ENCODE peak calls at places on chromosomes 3 and 15, in four cellular contexts. O is mesendoderm; X is naive thymus-derived CD4-positive, alpha-beta T cell; P is neural progenitor cell. C is an unnamed sample. For H3K36me3 and H3K27me3, the result is how much of the 10 kb centered on the place peaks cover.

GRCh38 chr3:87088984-87089841 is 98.3 kb upstream of the VGLL3 start:
- DNase-seq in O (no peak), X (no peak), P (peak), C (peak)

GRCh38 chr3:104066658-104067057 is 1300.1 kb upstream of the ALCAM start:
- DNase-seq in O (peak), X (no peak), P (no peak), C (no peak)

GRCh38 chr3:168977696-168978374 is 685.7 kb downstream of the MECOM start:
- DNase-seq in O (no peak), X (no peak), P (no peak), C (peak)

GRCh38 chr3:42028474-42028873 is 62.7 kb upstream of the TRAK1 start:
- DNase-seq in O (no peak), X (no peak), P (no peak), C (no peak)

GRCh38 chr15:72472907-72473669 is 1.0 kb upstream of the ARIH1 start:
- DNase-seq in O (peak), X (peak), P (no peak), C (no peak)

GRCh38 chr3:191435981-191436380 is 25.0 kb upstream of the PYDC2 start:
- DNase-seq in O (no peak), X (no peak), P (no peak), C (no peak)

GRCh38 chr3:105521803-105522202 is 155.1 kb downstream of the ALCAM start:
- DNase-seq in O (no peak), X (no peak), P (no peak), C (no peak)

GRCh38 chr3:54891540-54891897 is 36.3 kb downstream of the LRTM1 start:
- DNase-seq in O (peak), X (no peak), P (peak), C (peak)

GRCh38 chr15:35068861-35069260 is 16.2 kb downstream of the NANOGP8 start:
- DNase-seq in O (no peak), X (no peak), P (no peak), C (no peak)

GRCh38 chr3:104005815-104006214 is 1360.9 kb upstream of the ALCAM start:
- DNase-seq in O (no peak), X (no peak), P (no peak), C (no peak)

GRCh38 chr3:159637895-159638542 is 350.6 kb upstream of the IL12A start:
- DNase-seq in O (no peak), X (no peak), P (no peak), C (no peak)

GRCh38 chr3:12194209-12194608 is 35.5 kb upstream of the TIMP4 start:
- DNase-seq in O (no peak), X (no peak), P (no peak), C (no peak)

GRCh38 chr15:76059320-76060097 is at the start of gene TMEM266:
- DNase-seq in O (peak), X (peak), P (peak), C (peak)

GRCh38 chr3:100518983-100519382 is 26.6 kb downstream of the TMEM45A start:
- DNase-seq in O (no peak), X (no peak), P (no peak), C (no peak)

GRCh38 chr3:158167737-158168469 is 58.0 kb downstream of the RSRC1 start:
- DNase-seq in O (peak), X (no peak), P (no peak), C (peak)

GRCh38 chr3:152470893-152471292 is 202.2 kb downstream of the MBNL1 start:
- DNase-seq in O (peak), X (no peak), P (no peak), C (no peak)

GRCh38 chr3:40800343-40800742 is 275.6 kb downstream of the ZNF621 start:
- DNase-seq in O (peak), X (no peak), P (peak), C (peak)

GRCh38 chr15:55868707-55869106 is 124.7 kb downstream of the NEDD4 start:
- DNase-seq in O (no peak), X (no peak), P (no peak), C (no peak)

GRCh38 chr3:41997702-41998551 is 36.0 kb upstream of the ULK4 start:
- DNase-seq in O (peak), X (no peak), P (peak), C (no peak)

GRCh38 chr15:66946578-66947164 is 118.7 kb upstream of the SMAD3 start:
- DNase-seq in O (peak), X (peak), P (peak), C (peak)

GRCh38 chr15:77599357-77599756 is 33.4 kb downstream of the LINGO1 start:
- DNase-seq in O (no peak), X (no peak), P (no peak), C (no peak)

GRCh38 chr15:101063212-101063611 is 144.1 kb downstream of the LRRK1 start:
- DNase-seq in O (no peak), X (no peak), P (peak), C (no peak)

GRCh38 chr3:114417682-114418081 is 123.9 kb downstream of the TIGIT start:
- DNase-seq in O (no peak), X (no peak), P (no peak), C (no peak)

GRCh38 chr3:134149286-134149685 is 101.4 kb downstream of the RYK start:
- DNase-seq in O (no peak), X (no peak), P (no peak), C (no peak)

GRCh38 chr15:100338971-100339444 is 2.8 kb downstream of the ADAMTS17 start:
- DNase-seq in O (peak), X (peak), P (peak), C (peak)

GRCh38 chr15:57727031-57727430 is 20.5 kb downstream of the POLR2M start:
- DNase-seq in O (no peak), X (no peak), P (no peak), C (peak)

GRCh38 chr15:29070471-29071192 is 184.9 kb downstream of the APBA2 start:
- DNase-seq in O (no peak), X (no peak), P (no peak), C (no peak)

GRCh38 chr3:72310028-72310987 is 525.4 kb upstream of the PROK2 start:
- DNase-seq in O (no peak), X (peak), P (no peak), C (peak)

GRCh38 chr15:26716069-26716468 is 56.8 kb downstream of the GABRB3 start:
- DNase-seq in O (no peak), X (no peak), P (no peak), C (no peak)

GRCh38 chr15:39000008-39000734 is 435.6 kb upstream of the RASGRP1 start:
- DNase-seq in O (no peak), X (no peak), P (no peak), C (no peak)

GRCh38 chr3:183822631-183823030 is 2.7 kb downstream of the MAP6D1 start:
- DNase-seq in O (peak), X (no peak), P (peak), C (no peak)

GRCh38 chr15:98124576-98124975 is 164.1 kb downstream of the ARRDC4 start:
- DNase-seq in O (no peak), X (no peak), P (no peak), C (peak)

DNA sequence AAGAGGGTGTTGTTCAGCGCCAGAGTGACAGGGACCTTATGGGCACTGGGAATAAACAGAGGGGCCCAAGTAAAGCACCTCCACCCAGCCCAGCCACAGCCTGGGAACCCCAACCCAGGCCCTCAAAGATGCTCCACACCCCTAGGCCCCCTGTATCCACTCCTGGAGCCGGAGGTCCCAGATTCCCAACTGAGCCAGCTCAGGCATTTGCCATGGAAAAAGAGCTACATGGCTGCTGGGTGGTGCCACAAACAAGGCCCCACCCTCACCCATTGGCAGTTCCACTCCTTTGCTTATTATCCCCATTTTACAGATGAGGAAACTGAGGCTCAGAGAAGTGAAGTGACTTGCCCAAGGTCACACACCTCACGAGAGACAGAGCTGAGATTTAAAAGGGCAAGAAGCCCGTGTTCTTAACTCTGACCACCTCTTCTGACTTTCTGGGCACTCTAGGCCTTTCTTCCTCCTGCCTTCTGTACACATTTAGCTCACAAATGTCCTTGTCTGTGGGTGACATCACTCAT is 16.9 kb downstream of the ANPEP start:
- DNase-seq in O (no peak), X (no peak), P (peak), C (no peak)
- H3K36me3 ChIP-seq in O (under half), X (under half), P (under half), C (half or more)

GRCh38 chr15:63606333-63606732 is 9.1 kb downstream of the FBXL22 start:
- DNase-seq in O (no peak), X (no peak), P (no peak), C (no peak)
- H3K4me3 ChIP-seq in O (no peak), X (peak), P (no peak), C (no peak)

GRCh38 chr3:127420825-127421224 is 133.0 kb upstream of the PRR20G start:
- DNase-seq in O (peak), X (no peak), P (peak), C (no peak)

GRCh38 chr3:127423856-127424765 is 136.3 kb upstream of the PRR20G start:
- DNase-seq in O (no peak), X (no peak), P (no peak), C (no peak)

GRCh38 chr3:127420355-127420655 is 132.5 kb upstream of the PRR20G start:
- DNase-seq in O (no peak), X (no peak), P (no peak), C (no peak)

GRCh38 chr3:127422663-127423375 is 135.0 kb upstream of the PRR20G start:
- DNase-seq in O (no peak), X (no peak), P (peak), C (no peak)

GRCh38 chr3:127421943-127422662 is 134.3 kb upstream of the PRR20G start:
- DNase-seq in O (no peak), X (no peak), P (no peak), C (no peak)
- H3K27me3 ChIP-seq in O (under half), X (under half), P (under half), C (under half)

DNA sequence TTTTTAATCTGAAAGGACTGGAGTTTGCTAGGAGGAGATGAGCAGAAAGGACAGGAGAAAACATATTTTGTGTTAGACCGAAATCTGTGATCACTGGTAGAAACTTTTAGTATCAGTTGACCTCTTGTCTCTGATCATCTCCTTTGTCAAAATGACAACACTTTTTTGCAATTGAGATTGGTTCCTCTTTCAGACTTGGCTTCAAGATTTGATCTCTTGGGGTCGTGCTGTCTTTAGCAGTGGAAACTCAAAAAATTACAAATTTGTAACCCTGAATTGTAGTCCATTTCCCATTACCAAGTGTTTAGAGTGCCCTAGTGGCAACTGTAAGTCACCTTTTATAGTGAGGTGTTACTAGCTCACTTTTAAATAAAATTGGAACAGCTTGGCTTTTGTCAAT is 107.4 kb downstream of the KLHL25 start:
- DNase-seq in O (no peak), X (no peak), P (no peak), C (no peak)
- H3K36me3 ChIP-seq in O (under half), X (under half), P (under half), C (under half)

GRCh38 chr3:10012106-10012505 is 14.1 kb upstream of the FANCD2 start:
- DNase-seq in O (no peak), X (no peak), P (no peak), C (no peak)

GRCh38 chr3:10008588-10009344 is 17.5 kb upstream of the FANCD2 start:
- DNase-seq in O (peak), X (peak), P (peak), C (peak)

GRCh38 chr3:10011644-10012043 is 14.6 kb upstream of the FANCD2 start:
- DNase-seq in O (no peak), X (no peak), P (no peak), C (peak)

GRCh38 chr3:10007126-10007782 is 19.0 kb upstream of the FANCD2 start:
- DNase-seq in O (no peak), X (no peak), P (no peak), C (no peak)

GRCh38 chr3:10010546-10011465 is 15.4 kb upstream of the FANCD2 start:
- DNase-seq in O (peak), X (peak), P (peak), C (peak)
- H3K4me3 ChIP-seq in O (peak), X (peak), P (peak), C (peak)

GRCh38 chr15:60000113-60000823 is 3.8 kb upstream of the FOXB1 start:
- DNase-seq in O (peak), X (no peak), P (peak), C (no peak)
- H3K27me3 ChIP-seq in O (under half), X (half or more), P (half or more), C (half or more)

GRCh38 chr3:121483290-121483689 is 62.5 kb downstream of the POLQ start:
- DNase-seq in O (peak), X (peak), P (no peak), C (no peak)

GRCh38 chr3:121477589-121477988 is 68.2 kb downstream of the POLQ start:
- DNase-seq in O (peak), X (no peak), P (no peak), C (peak)

GRCh38 chr3:121488628-121489027 is 57.2 kb downstream of the POLQ start:
- DNase-seq in O (peak), X (no peak), P (peak), C (no peak)

GRCh38 chr3:121481116-121481895 is 64.5 kb downstream of the POLQ start:
- DNase-seq in O (no peak), X (no peak), P (no peak), C (peak)

DNA sequence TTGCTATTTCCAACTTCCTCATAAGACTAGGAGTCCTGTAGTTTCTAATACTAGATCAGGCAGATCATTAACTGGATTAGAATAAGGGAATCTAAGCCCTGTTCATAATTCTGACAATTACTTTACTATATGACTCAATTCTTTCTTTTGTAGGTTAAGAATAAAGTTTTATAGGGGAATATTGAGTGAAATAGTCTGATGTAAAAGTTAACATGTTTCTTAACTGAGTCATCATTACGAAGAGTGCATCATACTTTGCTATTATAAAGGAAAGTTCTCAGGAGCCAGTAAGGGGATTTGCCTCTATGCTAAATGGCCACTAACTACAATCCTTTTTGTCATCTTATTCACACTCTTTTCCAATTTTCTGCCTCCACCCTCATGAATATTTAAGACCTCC is 63.1 kb downstream of the POLQ start:
- DNase-seq in O (no peak), X (no peak), P (no peak), C (no peak)
- H3K36me3 ChIP-seq in O (under half), X (under half), P (under half), C (half or more)

DNA sequence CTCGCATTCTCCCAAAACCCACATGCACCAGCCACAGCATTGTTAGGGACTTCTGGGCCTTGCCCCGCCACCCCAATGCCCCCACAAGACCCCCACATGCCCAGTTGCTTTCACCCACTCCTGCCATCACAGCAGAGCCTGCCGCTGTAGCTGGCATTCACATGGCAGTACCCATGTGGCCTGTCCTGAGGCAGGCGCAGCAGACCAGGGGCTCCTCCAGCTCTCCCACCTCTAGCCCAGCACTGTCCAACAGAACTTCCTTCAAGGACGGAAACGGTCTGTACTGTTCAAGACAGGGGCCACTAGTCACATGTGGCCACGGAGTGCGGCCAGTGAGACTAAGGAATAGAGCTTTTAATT is 32.5 kb downstream of the ANP32A start:
- DNase-seq in O (no peak), X (no peak), P (no peak), C (no peak)
- H3K4me3 ChIP-seq in O (no peak), X (no peak), P (no peak), C (no peak)

GRCh38 chr3:127097516-127097915 is 95.4 kb upstream of the PRR23E start:
- DNase-seq in O (no peak), X (no peak), P (no peak), C (no peak)
- H3K27me3 ChIP-seq in O (under half), X (under half), P (under half), C (under half)

C was measured in MG63.